ENCODE peak calls at places on chromosomes 12 and 14, in six cellular contexts. O is heart left ventricle, G is DND-41, T is adrenal gland, S is uterus, R is fibroblast of lung. Y is an unnamed sample. For H3K4me1 and H3K36me3, the result is how much of the 10 kb centered on the place peaks cover.

GRCh38 chr12:57756406-57757341 is 1.8 kb downstream of the MARCHF9 start:
- DNase-seq in O (no peak), G (peak), S (no peak), R (no peak), T (no peak), Y (peak)

GRCh38 chr12:39227218-39227617 is 215.7 kb downstream of the KIF21A start:
- DNase-seq in O (no peak), T (no peak), R (no peak), G (no peak), S (no peak), Y (no peak)

GRCh38 chr12:2982361-2982760 is 23.2 kb downstream of the TEAD4 start:
- DNase-seq in T (no peak), O (no peak), G (no peak), S (no peak), R (no peak), Y (no peak)

GRCh38 chr14:39683711-39684110 is 251.5 kb upstream of the FBXO33 start:
- DNase-seq in G (no peak), S (no peak), O (no peak), T (no peak), R (no peak), Y (no peak)

GRCh38 chr14:87955501-87955900 is 37.5 kb downstream of the GALC start:
- DNase-seq in R (no peak), S (no peak), O (no peak), T (no peak), G (no peak), Y (no peak)

GRCh38 chr12:63400746-63401145 is 249.7 kb upstream of the AVPR1A start:
- DNase-seq in R (peak), O (no peak), G (no peak), T (no peak), S (no peak), Y (no peak)

GRCh38 chr12:23899434-23899833 is 50.0 kb downstream of the SOX5 start:
- DNase-seq in O (no peak), S (no peak), G (no peak), R (peak), T (no peak), Y (no peak)

GRCh38 chr12:43028826-43029225 is 439.3 kb upstream of the PRICKLE1 start:
- DNase-seq in T (no peak), S (no peak), R (no peak), G (no peak), O (no peak), Y (no peak)

GRCh38 chr12:72025524-72025923 is 86.9 kb downstream of the TPH2 start:
- DNase-seq in T (no peak), S (no peak), O (no peak), G (no peak), R (no peak), Y (no peak)

GRCh38 chr12:103799504-103800251 is 41.4 kb downstream of the NT5DC3 start:
- DNase-seq in O (no peak), R (peak), S (peak), G (no peak), T (no peak), Y (no peak)

GRCh38 chr12:80282226-80282625 is 161.8 kb upstream of the PTPRQ start:
- DNase-seq in R (no peak), G (no peak), O (no peak), S (no peak), T (no peak), Y (no peak)

GRCh38 chr12:104049278-104050257 is at the start of gene GLT8D2:
- DNase-seq in O (peak), R (peak), G (no peak), T (peak), S (peak), Y (peak)

GRCh38 chr12:4743046-4743445 is 22.8 kb downstream of the GALNT8 start:
- DNase-seq in S (no peak), G (no peak), T (no peak), O (no peak), R (no peak), Y (no peak)

GRCh38 chr12:95083938-95084337 is 10.5 kb upstream of the NR2C1 start:
- DNase-seq in R (peak), O (no peak), T (no peak), G (no peak), S (peak), Y (no peak)

GRCh38 chr14:30243805-30244204 is 315.2 kb upstream of the G2E3 start:
- DNase-seq in R (peak), O (no peak), S (no peak), T (no peak), G (no peak), Y (no peak)

GRCh38 chr12:56293785-56294184 is 6.3 kb downstream of the CS start:
- DNase-seq in S (no peak), G (no peak), R (no peak), T (no peak), O (no peak), Y (no peak)

GRCh38 chr12:46401703-46402102 is 29.1 kb upstream of the SLC38A2 start:
- DNase-seq in G (peak), S (peak), O (no peak), R (peak), T (no peak), Y (peak)

GRCh38 chr14:47149326-47149725 is 497.7 kb upstream of the RPL10L start:
- DNase-seq in R (no peak), G (no peak), S (no peak), T (no peak), O (no peak), Y (no peak)

GRCh38 chr12:124502379-124502778 is 65.0 kb downstream of the NCOR2 start:
- DNase-seq in S (no peak), G (no peak), T (no peak), O (no peak), R (no peak), Y (no peak)

GRCh38 chr14:105346880-105347586 is 32.5 kb downstream of the PACS2 start:
- DNase-seq in T (no peak), S (no peak), G (no peak), R (no peak), O (no peak), Y (peak)

GRCh38 chr12:49646871-49647270 is 23.5 kb downstream of the PRPF40B start:
- DNase-seq in O (no peak), G (no peak), S (no peak), R (no peak), T (no peak), Y (no peak)

GRCh38 chr12:67671419-67671818 is 22.9 kb downstream of the DYRK2 start:
- DNase-seq in R (no peak), T (no peak), O (no peak), G (no peak), S (no peak), Y (no peak)

GRCh38 chr14:64654931-64655330 is 49.3 kb upstream of the PLEKHG3 start:
- DNase-seq in G (no peak), S (no peak), O (no peak), R (no peak), T (no peak), Y (no peak)

GRCh38 chr12:116434155-116435065 is 124.8 kb upstream of the MAP1LC3B2 start:
- DNase-seq in T (peak), R (peak), S (peak), G (no peak), O (peak), Y (peak)

GRCh38 chr12:52837781-52838736 is 3.9 kb upstream of the KRT79 start:
- DNase-seq in T (no peak), O (no peak), S (no peak), R (no peak), G (no peak), Y (peak)

GRCh38 chr12:3461391-3461790 is 29.6 kb upstream of the PRMT8 start:
- DNase-seq in T (no peak), S (no peak), O (peak), G (no peak), R (no peak), Y (no peak)

GRCh38 chr12:53051058-53051880 is 1.4 kb downstream of the TNS2 start:
- DNase-seq in G (no peak), O (peak), R (peak), S (peak), T (peak), Y (peak)

GRCh38 chr12:41514050-41514449 is 325.9 kb downstream of the PDZRN4 start:
- DNase-seq in S (no peak), R (no peak), G (no peak), T (no peak), O (no peak), Y (no peak)

GRCh38 chr12:27523642-27524488 is at the start of gene PPFIBP1:
- DNase-seq in O (peak), S (peak), R (peak), T (peak), G (peak), Y (peak)

GRCh38 chr12:27521981-27522380 is 2.0 kb upstream of the PPFIBP1 start:
- DNase-seq in O (no peak), S (no peak), G (no peak), R (no peak), T (no peak), Y (no peak)

GRCh38 chr12:27524839-27525238 is 833 bp downstream of the PPFIBP1 start:
- DNase-seq in S (no peak), G (no peak), T (no peak), R (peak), O (no peak), Y (no peak)

GRCh38 chr12:27524489-27524835 is 456 bp downstream of the PPFIBP1 start:
- DNase-seq in T (no peak), S (no peak), G (no peak), O (no peak), R (no peak), Y (no peak)

DNA sequence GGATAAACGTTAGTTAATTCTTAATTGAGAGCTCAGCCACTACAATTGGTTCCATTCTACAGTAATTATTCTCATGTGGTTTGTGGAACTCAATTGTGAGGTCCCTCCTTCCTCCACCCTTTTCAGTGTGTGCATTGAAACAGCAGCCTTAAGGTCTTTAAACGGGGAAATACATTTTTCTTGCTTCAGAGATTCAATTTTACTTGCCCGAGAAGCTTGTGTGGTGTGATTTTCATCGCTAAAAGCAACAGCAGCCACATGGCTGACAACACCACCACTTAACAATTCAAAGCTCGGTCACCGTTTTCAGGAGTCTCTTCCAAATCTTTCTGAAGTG is 733 bp upstream of the PPFIBP1 start:
- DNase-seq in G (no peak), S (no peak), T (no peak), O (no peak), R (no peak), Y (no peak)
- H3K4me1 ChIP-seq in G (under half), S (under half), T (under half), O (under half), R (under half), Y (under half)

GRCh38 chr12:122013136-122013535 is 8.5 kb upstream of the BCL7A start:
- DNase-seq in T (no peak), O (no peak), R (no peak), S (no peak), G (no peak), Y (no peak)
- H3K36me3 ChIP-seq in T (under half), O (under half), R (under half), S (under half), G (under half), Y (under half)

GRCh38 chr12:27344760-27345159 is 12.1 kb downstream of the BMAL2 start:
- DNase-seq in T (no peak), S (no peak), R (no peak), O (no peak), G (no peak), Y (no peak)
- H3K4me1 ChIP-seq in T (under half), S (under half), R (under half), O (under half), G (under half), Y (under half)

GRCh38 chr14:94047581-94047980 is 21.4 kb downstream of the OTUB2 start:
- DNase-seq in R (no peak), T (no peak), G (no peak), O (no peak), S (no peak), Y (no peak)
- H3K36me3 ChIP-seq in R (under half), T (under half), G (half or more), O (half or more), S (under half), Y (under half)

GRCh38 chr12:47768323-47768811 is 4.7 kb upstream of the SLC48A1 start:
- DNase-seq in R (no peak), O (no peak), S (no peak), G (no peak), T (no peak), Y (no peak)
- H3K4me1 ChIP-seq in R (under half), O (under half), S (under half), G (under half), T (under half), Y (under half)

GRCh38 chr14:69115407-69116185 is 37.3 kb downstream of the DCAF5 start:
- DNase-seq in O (no peak), G (no peak), S (no peak), T (no peak), R (no peak), Y (no peak)
- H3K36me3 ChIP-seq in O (under half), G (under half), S (under half), T (under half), R (under half), Y (under half)

DNA sequence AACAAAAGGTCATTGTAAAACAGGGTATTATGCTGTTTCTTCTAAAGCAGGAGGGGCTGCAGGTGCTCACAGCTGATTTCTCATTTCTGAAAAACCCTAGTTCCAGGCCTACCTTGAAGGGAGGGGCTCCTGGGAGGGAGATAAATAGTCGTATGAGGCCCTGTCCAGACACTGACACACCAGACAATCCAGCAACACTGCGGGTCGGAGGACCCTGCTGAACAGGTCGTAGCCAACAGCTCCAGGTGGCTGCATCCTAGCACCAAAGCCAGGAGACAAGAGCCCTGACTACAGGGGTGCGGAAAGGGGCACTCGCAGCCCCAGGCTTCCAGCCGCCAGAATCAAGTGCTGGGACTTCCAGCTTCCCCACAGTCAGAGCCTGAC is 41.2 kb downstream of the PSMA6 start:
- DNase-seq in R (no peak), G (no peak), O (no peak), T (no peak), S (no peak), Y (no peak)
- H3K4me1 ChIP-seq in R (under half), G (under half), O (under half), T (under half), S (under half), Y (under half)

GRCh38 chr12:101931498-101932326 is 54.3 kb downstream of the DRAM1 start:
- DNase-seq in S (no peak), R (no peak), O (no peak), G (no peak), T (no peak), Y (no peak)
- H3K36me3 ChIP-seq in S (under half), R (under half), O (under half), G (under half), T (under half), Y (under half)

DNA sequence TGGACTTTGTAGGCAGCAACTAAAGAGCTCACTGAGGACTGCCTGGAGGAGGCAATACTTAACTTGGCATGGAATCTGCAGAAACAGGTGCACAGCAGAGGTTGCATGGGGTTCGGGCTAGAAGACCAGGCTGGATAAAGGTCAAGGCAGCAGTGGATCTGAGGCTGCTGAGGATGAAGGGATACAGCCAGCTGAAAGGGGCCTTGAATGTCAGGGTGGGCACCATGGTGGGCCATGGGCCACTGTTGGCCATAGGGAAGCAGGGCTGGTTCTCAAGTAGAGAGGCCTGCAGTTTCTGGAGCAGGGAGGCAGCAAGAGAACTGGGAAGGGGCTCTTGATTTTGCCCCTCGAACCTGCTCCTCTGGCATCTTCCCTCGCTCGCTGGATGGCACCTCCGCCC is 55.5 kb downstream of the C14orf132 start:
- DNase-seq in O (no peak), T (no peak), G (no peak), R (no peak), S (no peak), Y (peak)
- H3K4me1 ChIP-seq in O (under half), T (under half), G (under half), R (under half), S (under half), Y (under half)